ENCODE peak calls at places on chromosomes 12 and 14, in seven cellular contexts. L, X, Y, A, M, V and E are unnamed samples.

GRCh38 chr14:71372411-71372838 is 465.2 kb downstream of the PCNX1 start:
- DNase-seq in L (peak; percentile 35), X (no peak), Y (peak; percentile 78), A (no peak), M (peak; percentile 82), V (no peak), E (peak; percentile 50)

GRCh38 chr12:12158858-12159257 is 88.1 kb downstream of the BCL2L14 start:
- DNase-seq in L (no peak), X (no peak), Y (no peak), A (no peak), M (no peak), V (peak; percentile 74), E (no peak)

GRCh38 chr14:33435911-33436310 is 497.2 kb downstream of the NPAS3 start:
- DNase-seq in L (peak; percentile 84), X (no peak), Y (peak; percentile 73), A (no peak), M (peak; percentile 68), V (no peak), E (peak; percentile 42)

GRCh38 chr12:52231305-52232232 is 1.5 kb upstream of the KRT7 start:
- DNase-seq in L (no peak), X (no peak), Y (no peak), A (no peak), M (no peak), V (no peak), E (no peak)

GRCh38 chr12:92775416-92775815 is 72.6 kb downstream of the PLEKHG7 start:
- DNase-seq in L (no peak), X (no peak), Y (no peak), A (no peak), M (no peak), V (no peak), E (no peak)

GRCh38 chr14:32509632-32510187 is 180.6 kb downstream of the AKAP6 start:
- DNase-seq in L (peak; percentile 93), X (no peak), Y (peak; percentile 95), A (no peak), M (peak; percentile 99), V (peak; percentile 96), E (peak; percentile 90)

GRCh38 chr14:89212386-89213235 is 204.4 kb downstream of the FOXN3 start:
- DNase-seq in L (no peak), X (no peak), Y (no peak), A (no peak), M (no peak), V (peak; percentile 19), E (no peak)

GRCh38 chr12:3283137-3283680 is 206.0 kb downstream of the TSPAN9 start:
- DNase-seq in L (no peak), X (no peak), Y (no peak), A (no peak), M (no peak), V (no peak), E (no peak)

GRCh38 chr14:42293180-42293579 is 686.5 kb downstream of the LRFN5 start:
- DNase-seq in L (no peak), X (no peak), Y (no peak), A (no peak), M (no peak), V (no peak), E (no peak)

GRCh38 chr12:123907021-123907420 is 65.6 kb downstream of the CCDC92 start:
- DNase-seq in L (no peak), X (no peak), Y (no peak), A (no peak), M (no peak), V (no peak), E (no peak)